ENCODE peak calls at places on chromosome 20, in eight cellular contexts. J is iris pigment epithelial cell; L is non-pigmented ciliary epithelial cell; Q is kidney glomerular epithelial cell; S is activated T-cell treated with anti-CD3 and anti-CD28 coated beads, Interleukin-2, amount 50 U/mL, for 24 hours; G is HL-60; F is fibroblast of the conjunctiva; A is colonic mucosa. X is an unnamed sample.

GRCh38 chr20:10581823-10582222 is 92.0 kb downstream of the JAG1 start:
- DNase-seq in G (no peak), F (no peak), S (no peak), A (no peak), L (no peak), J (peak), Q (peak), X (no peak)

GRCh38 chr20:34538671-34539123 is 19.8 kb upstream of the MAP1LC3A start:
- DNase-seq in J (peak), L (no peak), S (peak), F (peak), Q (no peak), G (peak), A (peak), X (peak)

GRCh38 chr20:6590891-6591679 is 176.4 kb upstream of the BMP2 start:
- DNase-seq in Q (peak), S (no peak), J (peak), G (no peak), A (peak), F (peak), L (no peak), X (no peak)

GRCh38 chr20:57441510-57442154 is 50.4 kb downstream of the RBM38 start:
- DNase-seq in F (no peak), L (no peak), Q (no peak), A (no peak), S (no peak), J (no peak), G (no peak), X (peak)

GRCh38 chr20:17916365-17916996 is 52.1 kb downstream of the SNX5 start:
- DNase-seq in L (no peak), G (no peak), A (no peak), J (no peak), Q (no peak), F (no peak), S (no peak), X (no peak)

GRCh38 chr20:32396656-32397160 is 38.6 kb downstream of the ASXL1 start:
- DNase-seq in G (no peak), F (no peak), S (no peak), J (peak), Q (no peak), L (no peak), A (no peak), X (no peak)

GRCh38 chr20:39986231-39986904 is 702.7 kb downstream of the MAFB start:
- DNase-seq in S (no peak), J (peak), F (peak), A (peak), L (peak), G (no peak), Q (peak), X (peak)

GRCh38 chr20:25376886-25377285 is 13.7 kb downstream of the ABHD12 start:
- DNase-seq in J (no peak), S (no peak), L (no peak), Q (no peak), F (no peak), A (no peak), G (no peak), X (no peak)

X was measured in left lobe of liver.